ENCODE peak calls at places on chromosome X, in nine cellular contexts. One of them, this sample, is unnamed.

GRCh38 chrX:20056704-20057103 is 60.0 kb downstream of the MAP7D2 start:
- DNase-seq in EH: no peak
- DNase-seq in germinal center: no peak
- DNase-seq in anterior cingulate cortex: no peak
- DNase-seq in pancreas: no peak
- DNase-seq in H7: no peak
- DNase-seq in RCC 7860: peak; percentile 78
- DNase-seq in GM04504: no peak
- DNase-seq in SHP77: no peak
- DNase-seq in this sample: no peak

GRCh38 chrX:48957827-48958634 is 624 bp upstream of the OTUD5 start:
- DNase-seq in GM04504: peak; percentile 95
- DNase-seq in H7: peak; percentile 99
- DNase-seq in pancreas: peak; percentile 97
- DNase-seq in germinal center: peak; percentile 93
- DNase-seq in SHP77: peak; percentile 87
- DNase-seq in anterior cingulate cortex: peak; percentile 91
- DNase-seq in EH: peak; percentile 98
- DNase-seq in RCC 7860: peak; percentile 94
- DNase-seq in this sample: peak; percentile 81

GRCh38 chrX:20530319-20530979 is 263.7 kb upstream of the RPS6KA3 start:
- DNase-seq in SHP77: no peak
- DNase-seq in GM04504: no peak
- DNase-seq in H7: peak; percentile 36
- DNase-seq in anterior cingulate cortex: peak; percentile 47
- DNase-seq in germinal center: peak; percentile 15
- DNase-seq in RCC 7860: peak; percentile 10
- DNase-seq in pancreas: peak; percentile 32
- DNase-seq in EH: peak; percentile 57
- DNase-seq in this sample: peak; percentile 8

GRCh38 chrX:33607042-33607595 is 395.8 kb upstream of the DMD start:
- DNase-seq in H7: no peak
- DNase-seq in GM04504: no peak
- DNase-seq in EH: no peak
- DNase-seq in anterior cingulate cortex: no peak
- DNase-seq in pancreas: no peak
- DNase-seq in germinal center: no peak
- DNase-seq in SHP77: no peak
- DNase-seq in RCC 7860: no peak
- DNase-seq in this sample: no peak

GRCh38 chrX:87727615-87728014 is 210.0 kb downstream of the KLHL4 start:
- DNase-seq in anterior cingulate cortex: no peak
- DNase-seq in GM04504: no peak
- DNase-seq in EH: no peak
- DNase-seq in SHP77: peak; percentile 30
- DNase-seq in RCC 7860: no peak
- DNase-seq in germinal center: no peak
- DNase-seq in pancreas: no peak
- DNase-seq in H7: no peak
- DNase-seq in this sample: no peak

GRCh38 chrX:11085305-11085704 is 25.8 kb upstream of the HCCS start:
- DNase-seq in GM04504: no peak
- DNase-seq in EH: no peak
- DNase-seq in germinal center: no peak
- DNase-seq in RCC 7860: no peak
- DNase-seq in pancreas: no peak
- DNase-seq in anterior cingulate cortex: no peak
- DNase-seq in H7: no peak
- DNase-seq in SHP77: no peak
- DNase-seq in this sample: no peak

GRCh38 chrX:155216940-155217450 is 735 bp downstream of the VBP1 start:
- DNase-seq in pancreas: no peak
- DNase-seq in EH: no peak
- DNase-seq in anterior cingulate cortex: no peak
- DNase-seq in GM04504: no peak
- DNase-seq in SHP77: no peak
- DNase-seq in RCC 7860: peak; percentile 9
- DNase-seq in H7: peak; percentile 38
- DNase-seq in germinal center: peak; percentile 1
- DNase-seq in this sample: no peak

GRCh38 chrX:105101378-105101777 is 119.1 kb downstream of the TEX13A start:
- DNase-seq in germinal center: no peak
- DNase-seq in pancreas: no peak
- DNase-seq in anterior cingulate cortex: no peak
- DNase-seq in SHP77: no peak
- DNase-seq in GM04504: no peak
- DNase-seq in EH: no peak
- DNase-seq in RCC 7860: no peak
- DNase-seq in H7: no peak
- DNase-seq in this sample: no peak

This sample was measured in GOT3.